ENCODE peak calls at places on chromosomes 13 and 19, in ten cellular contexts. R is mammary epithelial cell; M is activated CD4-positive, CD25-positive, alpha-beta regulatory T cell treated with anti-CD3 and anti-CD28 coated beads, Interleukin-2, amount 50 U/mL, for 16 hours; O is activated CD4-positive, alpha-beta T cell treated with anti-CD3 and anti-CD28 coated beads for 1 hour; F is myocyte; J is tibial nerve; K is BJ; W is amniotic stem cell; X is GM12864; S is breast epithelium. T is an unnamed sample.
A peak's percentile ranks its signal among the peaks of the same experiment; 100 is the strongest.

GRCh38 chr13:35475131-35475959 is 1.1 kb downstream of the MAB21L1 start:
- DNase-seq in R (peak; percentile 17), M (no peak), O (no peak), F (peak; percentile 41), J (peak; percentile 52), K (no peak), W (no peak), X (no peak), S (no peak), T (no peak)

GRCh38 chr19:29002336-29002735 is 210.6 kb downstream of the UQCRFS1 start:
- DNase-seq in R (no peak), M (no peak), O (no peak), F (no peak), J (no peak), K (no peak), W (no peak), X (no peak), S (no peak), T (no peak)

GRCh38 chr13:21034602-21035190 is 26.7 kb downstream of the LATS2 start:
- DNase-seq in R (no peak), M (no peak), O (no peak), F (peak; percentile 41), J (no peak), K (no peak), W (no peak), X (no peak), S (no peak), T (no peak)

GRCh38 chr13:57569981-57570380 is 61.6 kb upstream of the PCDH17 start:
- DNase-seq in R (no peak), M (no peak), O (no peak), F (no peak), J (no peak), K (no peak), W (no peak), X (no peak), S (no peak), T (no peak)

GRCh38 chr13:52070929-52071523 is 46.5 kb downstream of the UTP14C start:
- DNase-seq in R (peak; percentile 46), M (no peak), O (no peak), F (peak; percentile 49), J (no peak), K (no peak), W (no peak), X (no peak), S (no peak), T (no peak)

GRCh38 chr13:51887441-51887840 is 25.7 kb downstream of the CCDC70 start:
- DNase-seq in R (peak; percentile 32), M (no peak), O (no peak), F (no peak), J (no peak), K (no peak), W (no peak), X (no peak), S (no peak), T (no peak)

GRCh38 chr19:35419046-35419445 is 29.0 kb upstream of the FFAR2 start:
- DNase-seq in R (peak; percentile 10), M (no peak), O (no peak), F (no peak), J (no peak), K (no peak), W (no peak), X (no peak), S (no peak), T (no peak)

GRCh38 chr19:12885749-12886706 is 973 bp downstream of the KLF1 start:
- DNase-seq in R (no peak), M (no peak), O (no peak), F (no peak), J (no peak), K (no peak), W (no peak), X (no peak), S (no peak), T (no peak)

GRCh38 chr19:49557641-49558325 is 22.6 kb downstream of the NOSIP start:
- DNase-seq in R (no peak), M (no peak), O (no peak), F (no peak), J (no peak), K (no peak), W (no peak), X (no peak), S (no peak), T (no peak)

GRCh38 chr13:99640260-99640659 is 139.0 kb downstream of the TM9SF2 start:
- DNase-seq in R (no peak), M (no peak), O (no peak), F (peak; percentile 58), J (no peak), K (no peak), W (no peak), X (no peak), S (no peak), T (no peak)

GRCh38 chr13:66430266-66430665 is 799.9 kb downstream of the PCDH9 start:
- DNase-seq in R (no peak), M (no peak), O (no peak), F (no peak), J (no peak), K (no peak), W (no peak), X (no peak), S (no peak), T (no peak)

GRCh38 chr13:24854311-24854710 is 90.3 kb downstream of the RNF17 start:
- DNase-seq in R (peak; percentile 12), M (no peak), O (no peak), F (no peak), J (no peak), K (no peak), W (no peak), X (no peak), S (no peak), T (no peak)

GRCh38 chr19:12641456-12641855 is 25.1 kb downstream of the MAN2B1 start:
- DNase-seq in R (no peak), M (no peak), O (no peak), F (no peak), J (no peak), K (no peak), W (no peak), X (no peak), S (no peak), T (no peak)

GRCh38 chr13:48317511-48317981 is 14.0 kb downstream of the RB1 start:
- DNase-seq in R (no peak), M (no peak), O (no peak), F (no peak), J (no peak), K (no peak), W (no peak), X (no peak), S (no peak), T (no peak)

GRCh38 chr13:19984430-19985218 is 26.1 kb downstream of the ZMYM2 start:
- DNase-seq in R (peak; percentile 7), M (no peak), O (no peak), F (peak; percentile 53), J (no peak), K (no peak), W (peak; percentile 22), X (no peak), S (no peak), T (no peak)

GRCh38 chr19:4390017-4390861 is 10.1 kb downstream of the SH3GL1 start:
- DNase-seq in R (peak; percentile 17), M (no peak), O (no peak), F (peak; percentile 64), J (no peak), K (no peak), W (no peak), X (no peak), S (no peak), T (no peak)

GRCh38 chr13:110425444-110425780 is 118.3 kb downstream of the COL4A2 start:
- DNase-seq in R (no peak), M (no peak), O (no peak), F (no peak), J (no peak), K (peak; percentile 91), W (no peak), X (no peak), S (no peak), T (no peak)

GRCh38 chr13:95254341-95254740 is 46.9 kb downstream of the ABCC4 start:
- DNase-seq in R (peak; percentile 46), M (no peak), O (no peak), F (no peak), J (no peak), K (no peak), W (no peak), X (no peak), S (no peak), T (no peak)

GRCh38 chr19:679418-680286 is 3.5 kb downstream of the FSTL3 start:
- DNase-seq in R (peak; percentile 51), M (no peak), O (no peak), F (peak; percentile 55), J (peak; percentile 59), K (no peak), W (peak; percentile 30), X (no peak), S (peak; percentile 55), T (no peak)

GRCh38 chr13:107642841-107643240 is 572.5 kb downstream of the LIG4 start:
- DNase-seq in R (no peak), M (no peak), O (no peak), F (no peak), J (no peak), K (no peak), W (no peak), X (no peak), S (no peak), T (no peak)

GRCh38 chr19:16386619-16387240 is 62.1 kb downstream of the KLF2 start:
- DNase-seq in R (peak; percentile 27), M (no peak), O (peak; percentile 39), F (peak; percentile 58), J (no peak), K (no peak), W (peak; percentile 6), X (peak; percentile 45), S (no peak), T (peak; percentile 36)

GRCh38 chr13:95388420-95389079 is 87.3 kb upstream of the ABCC4 start:
- DNase-seq in R (no peak), M (no peak), O (no peak), F (no peak), J (no peak), K (no peak), W (no peak), X (no peak), S (no peak), T (no peak)

GRCh38 chr13:108037348-108037747 is 178.0 kb downstream of the LIG4 start:
- DNase-seq in R (no peak), M (no peak), O (no peak), F (no peak), J (no peak), K (no peak), W (no peak), X (no peak), S (no peak), T (no peak)

GRCh38 chr19:10680545-10681135 is 20.6 kb upstream of the QTRT1 start:
- DNase-seq in R (no peak), M (no peak), O (no peak), F (no peak), J (no peak), K (no peak), W (no peak), X (no peak), S (no peak), T (no peak)

GRCh38 chr19:31461814-31462539 is 112.7 kb upstream of the TSHZ3 start:
- DNase-seq in R (no peak), M (no peak), O (no peak), F (no peak), J (no peak), K (no peak), W (no peak), X (no peak), S (no peak), T (no peak)

GRCh38 chr13:99380921-99381645 is 73.9 kb upstream of the GPR183 start:
- DNase-seq in R (no peak), M (no peak), O (peak; percentile 32), F (peak; percentile 13), J (no peak), K (no peak), W (no peak), X (peak; percentile 72), S (no peak), T (no peak)

GRCh38 chr19:38034153-38034835 is 127.3 kb downstream of the SIPA1L3 start:
- DNase-seq in R (no peak), M (no peak), O (no peak), F (no peak), J (no peak), K (no peak), W (no peak), X (no peak), S (no peak), T (no peak)

GRCh38 chr13:45879666-45880065 is 28.1 kb upstream of the SIAH3 start:
- DNase-seq in R (peak; percentile 60), M (no peak), O (no peak), F (no peak), J (no peak), K (no peak), W (no peak), X (no peak), S (peak; percentile 53), T (no peak)

T was measured in T-helper 22 cell.